ENCODE peak calls at places on chromosome 11, in four cellular contexts. One of them, this sample, is unnamed.

GRCh38 chr11:14342906-14343305 is 16.1 kb downstream of the RRAS2 start:
- DNase-seq in caudate nucleus: no peak
- DNase-seq in non-pigmented ciliary epithelial cell: peak
- DNase-seq in OCI-LY7: no peak
- DNase-seq in this sample: peak

GRCh38 chr11:60657880-60658279 is 41.5 kb upstream of the MS4A8 start:
- DNase-seq in non-pigmented ciliary epithelial cell: no peak
- DNase-seq in caudate nucleus: no peak
- DNase-seq in OCI-LY7: no peak
- DNase-seq in this sample: peak

GRCh38 chr11:106304274-106304673 is 226.8 kb downstream of the AASDHPPT start:
- DNase-seq in OCI-LY7: no peak
- DNase-seq in non-pigmented ciliary epithelial cell: peak
- DNase-seq in caudate nucleus: no peak
- DNase-seq in this sample: no peak

GRCh38 chr11:87022254-87022653 is 15.5 kb upstream of the TMEM135 start:
- DNase-seq in caudate nucleus: no peak
- DNase-seq in non-pigmented ciliary epithelial cell: no peak
- DNase-seq in OCI-LY7: no peak
- DNase-seq in this sample: peak

GRCh38 chr11:73221996-73222395 is 3.9 kb downstream of the P2RY2 start:
- DNase-seq in caudate nucleus: no peak
- DNase-seq in OCI-LY7: no peak
- DNase-seq in non-pigmented ciliary epithelial cell: no peak
- DNase-seq in this sample: no peak

GRCh38 chr11:19963697-19964340 is 196.5 kb downstream of the DBX1 start:
- DNase-seq in OCI-LY7: no peak
- DNase-seq in non-pigmented ciliary epithelial cell: no peak
- DNase-seq in caudate nucleus: no peak
- DNase-seq in this sample: peak

GRCh38 chr11:35427158-35427557 is 7.8 kb upstream of the SLC1A2 start:
- DNase-seq in OCI-LY7: no peak
- DNase-seq in caudate nucleus: no peak
- DNase-seq in non-pigmented ciliary epithelial cell: no peak
- DNase-seq in this sample: no peak

GRCh38 chr11:19915808-19916207 is 203.2 kb downstream of the NAV2 start:
- DNase-seq in non-pigmented ciliary epithelial cell: no peak
- DNase-seq in caudate nucleus: no peak
- DNase-seq in OCI-LY7: no peak
- DNase-seq in this sample: no peak

GRCh38 chr11:65215441-65216076 is 33.8 kb downstream of the CAPN1 start:
- DNase-seq in caudate nucleus: no peak
- DNase-seq in non-pigmented ciliary epithelial cell: no peak
- DNase-seq in OCI-LY7: no peak
- DNase-seq in this sample: no peak

GRCh38 chr11:6988506-6988905 is 31.6 kb downstream of the ZNF214 start:
- DNase-seq in caudate nucleus: no peak
- DNase-seq in non-pigmented ciliary epithelial cell: no peak
- DNase-seq in OCI-LY7: no peak
- DNase-seq in this sample: no peak

GRCh38 chr11:121489823-121490222 is 37.1 kb upstream of the SORL1-AS1 start:
- DNase-seq in OCI-LY7: no peak
- DNase-seq in caudate nucleus: no peak
- DNase-seq in non-pigmented ciliary epithelial cell: no peak
- DNase-seq in this sample: no peak

GRCh38 chr11:21475276-21475675 is 717.6 kb upstream of the ANO5 start:
- DNase-seq in OCI-LY7: no peak
- DNase-seq in caudate nucleus: no peak
- DNase-seq in non-pigmented ciliary epithelial cell: no peak
- DNase-seq in this sample: no peak

GRCh38 chr11:62360685-62361084 is 23.4 kb downstream of the ASRGL1 start:
- DNase-seq in non-pigmented ciliary epithelial cell: no peak
- DNase-seq in caudate nucleus: no peak
- DNase-seq in OCI-LY7: no peak
- DNase-seq in this sample: no peak

GRCh38 chr11:118789501-118790356 is 1.2 kb downstream of the DDX6 start:
- DNase-seq in non-pigmented ciliary epithelial cell: no peak
- DNase-seq in OCI-LY7: peak
- DNase-seq in caudate nucleus: no peak
- DNase-seq in this sample: peak

GRCh38 chr11:20762112-20762511 is 92.7 kb downstream of the NELL1 start:
- DNase-seq in caudate nucleus: no peak
- DNase-seq in non-pigmented ciliary epithelial cell: no peak
- DNase-seq in OCI-LY7: no peak
- DNase-seq in this sample: no peak

GRCh38 chr11:512895-513595 is 6.0 kb upstream of the RNH1 start:
- DNase-seq in caudate nucleus: no peak
- DNase-seq in OCI-LY7: no peak
- DNase-seq in non-pigmented ciliary epithelial cell: no peak
- DNase-seq in this sample: no peak

GRCh38 chr11:17918049-17918605 is 94.7 kb downstream of the SERGEF start:
- DNase-seq in OCI-LY7: no peak
- DNase-seq in caudate nucleus: no peak
- DNase-seq in non-pigmented ciliary epithelial cell: no peak
- DNase-seq in this sample: no peak

GRCh38 chr11:101269990-101270660 is 140.5 kb upstream of the PGR start:
- DNase-seq in OCI-LY7: no peak
- DNase-seq in caudate nucleus: no peak
- DNase-seq in non-pigmented ciliary epithelial cell: no peak
- DNase-seq in this sample: no peak

GRCh38 chr11:100824041-100824440 is 137.0 kb downstream of the ARHGAP42 start:
- DNase-seq in caudate nucleus: no peak
- DNase-seq in non-pigmented ciliary epithelial cell: no peak
- DNase-seq in OCI-LY7: no peak
- DNase-seq in this sample: no peak

GRCh38 chr11:68271023-68271780 is 571 bp downstream of the C11orf24 start:
- DNase-seq in caudate nucleus: peak
- DNase-seq in OCI-LY7: peak
- DNase-seq in non-pigmented ciliary epithelial cell: peak
- DNase-seq in this sample: peak

GRCh38 chr11:34890812-34891211 is 25.4 kb downstream of the APIP start:
- DNase-seq in OCI-LY7: peak
- DNase-seq in non-pigmented ciliary epithelial cell: peak
- DNase-seq in caudate nucleus: no peak
- DNase-seq in this sample: peak

GRCh38 chr11:124098142-124098541 is 17.1 kb upstream of the VWA5A start:
- DNase-seq in OCI-LY7: no peak
- DNase-seq in non-pigmented ciliary epithelial cell: no peak
- DNase-seq in caudate nucleus: no peak
- DNase-seq in this sample: no peak

GRCh38 chr11:46387919-46388618 is 3.5 kb downstream of the CHRM4 start:
- DNase-seq in caudate nucleus: no peak
- DNase-seq in non-pigmented ciliary epithelial cell: no peak
- DNase-seq in OCI-LY7: no peak
- DNase-seq in this sample: no peak

GRCh38 chr11:107017433-107018227 is 646 bp downstream of the GUCY1A2 start:
- DNase-seq in caudate nucleus: peak
- DNase-seq in OCI-LY7: no peak
- DNase-seq in non-pigmented ciliary epithelial cell: no peak
- DNase-seq in this sample: peak

GRCh38 chr11:8060801-8061554 is 20.0 kb upstream of the TUB start:
- DNase-seq in caudate nucleus: no peak
- DNase-seq in non-pigmented ciliary epithelial cell: peak
- DNase-seq in OCI-LY7: no peak
- DNase-seq in this sample: no peak

GRCh38 chr11:117183724-117184349 is 5.3 kb downstream of the SIDT2 start:
- DNase-seq in OCI-LY7: no peak
- DNase-seq in non-pigmented ciliary epithelial cell: no peak
- DNase-seq in caudate nucleus: no peak
- DNase-seq in this sample: no peak

GRCh38 chr11:79466411-79466810 is 25.6 kb upstream of the TENM4 start:
- DNase-seq in non-pigmented ciliary epithelial cell: peak
- DNase-seq in OCI-LY7: no peak
- DNase-seq in caudate nucleus: no peak
- DNase-seq in this sample: no peak

GRCh38 chr11:69241844-69242582 is 51.9 kb upstream of the MYEOV start:
- DNase-seq in OCI-LY7: peak
- DNase-seq in caudate nucleus: no peak
- DNase-seq in non-pigmented ciliary epithelial cell: no peak
- DNase-seq in this sample: peak

GRCh38 chr11:131889146-131889577 is 518.7 kb downstream of the NTM start:
- DNase-seq in caudate nucleus: no peak
- DNase-seq in non-pigmented ciliary epithelial cell: peak
- DNase-seq in OCI-LY7: no peak
- DNase-seq in this sample: peak

GRCh38 chr11:62727007-62727832 is at the start of gene HNRNPUL2:
- DNase-seq in non-pigmented ciliary epithelial cell: peak
- DNase-seq in caudate nucleus: peak
- DNase-seq in OCI-LY7: peak
- DNase-seq in this sample: peak

GRCh38 chr11:35617687-35618496 is at the start of gene FJX1:
- DNase-seq in OCI-LY7: no peak
- DNase-seq in caudate nucleus: peak
- DNase-seq in non-pigmented ciliary epithelial cell: peak
- DNase-seq in this sample: peak

GRCh38 chr11:46916669-46917108 is 1.7 kb downstream of the LRP4 start:
- DNase-seq in OCI-LY7: no peak
- DNase-seq in non-pigmented ciliary epithelial cell: no peak
- DNase-seq in caudate nucleus: peak
- DNase-seq in this sample: no peak

GRCh38 chr11:9590717-9591116 is 17.2 kb downstream of the WEE1 start:
- DNase-seq in OCI-LY7: no peak
- DNase-seq in caudate nucleus: no peak
- DNase-seq in non-pigmented ciliary epithelial cell: no peak
- DNase-seq in this sample: no peak

GRCh38 chr11:107179829-107180228 is 161.6 kb upstream of the GUCY1A2 start:
- DNase-seq in OCI-LY7: no peak
- DNase-seq in caudate nucleus: no peak
- DNase-seq in non-pigmented ciliary epithelial cell: no peak
- DNase-seq in this sample: no peak

This sample was measured in GM12865.